ENCODE peak calls at places on chromosomes 16 and 17, in eight cellular contexts. Y, G, O, I, P, U, W and K are unnamed samples.

GRCh38 chr16:87764600-87765472 is 950 bp downstream of the KLHDC4 start:
- DNase-seq in Y (no peak), G (no peak), O (no peak), I (peak), P (no peak), U (no peak), W (no peak), K (no peak)

GRCh38 chr16:3363793-3364192 is 8.1 kb downstream of the OR2C1 start:
- DNase-seq in Y (no peak), G (no peak), O (no peak), I (no peak), P (no peak), U (no peak), W (no peak), K (no peak)

GRCh38 chr17:50682938-50683337 is 24.8 kb downstream of the ANKRD40 start:
- DNase-seq in Y (no peak), G (no peak), O (no peak), I (no peak), P (no peak), U (no peak), W (no peak), K (no peak)

GRCh38 chr17:44314869-44315661 is 6.7 kb downstream of the RUNDC3A start:
- DNase-seq in Y (peak), G (peak), O (no peak), I (peak), P (no peak), U (no peak), W (no peak), K (peak)

GRCh38 chr17:17738901-17739300 is 57.6 kb downstream of the RAI1 start:
- DNase-seq in Y (no peak), G (no peak), O (no peak), I (no peak), P (peak), U (no peak), W (no peak), K (no peak)

GRCh38 chr16:83781-84615 is 6.0 kb downstream of the MPG start:
- DNase-seq in Y (no peak), G (no peak), O (no peak), I (no peak), P (no peak), U (no peak), W (no peak), K (no peak)

GRCh38 chr17:42329025-42329976 is 41.0 kb downstream of the STAT5A start:
- DNase-seq in Y (no peak), G (no peak), O (no peak), I (no peak), P (no peak), U (peak), W (no peak), K (peak)

GRCh38 chr16:89863741-89864391 is 9.5 kb upstream of the TCF25 start:
- DNase-seq in Y (no peak), G (no peak), O (no peak), I (no peak), P (peak), U (no peak), W (no peak), K (no peak)